ENCODE peak calls at places on chromosome 21, in ten cellular contexts. K is spleen; X is Calu3; R is fibroblast of pulmonary artery; N is RWPE1; H is colonic mucosa; W is psoas muscle; D is fibroblast of lung; O is AG10803; J is CD8-positive, alpha-beta T cell. P is an unnamed sample.

GRCh38 chr21:44035244-44035643 is 23.1 kb downstream of the TRAPPC10 start:
- DNase-seq in K (no peak), X (no peak), R (no peak), N (no peak), H (no peak), W (no peak), D (no peak), O (no peak), J (no peak), P (no peak)

GRCh38 chr21:43745772-43746517 is 27.0 kb downstream of the PDXK start:
- DNase-seq in K (no peak), X (no peak), R (no peak), N (no peak), H (no peak), W (no peak), D (no peak), O (no peak), J (no peak), P (no peak)

GRCh38 chr21:34511787-34512451 is at the start of gene KCNE1:
- DNase-seq in K (peak; percentile 88), X (no peak), R (peak; percentile 62), N (no peak), H (no peak), W (no peak), D (no peak), O (peak; percentile 49), J (no peak), P (no peak)

GRCh38 chr21:28431527-28432200 is 561.0 kb downstream of the LTN1 start:
- DNase-seq in K (no peak), X (no peak), R (peak; percentile 18), N (no peak), H (no peak), W (no peak), D (no peak), O (no peak), J (no peak), P (no peak)

GRCh38 chr21:44984428-44984791 is 44.6 kb downstream of the SLX9 start:
- DNase-seq in K (peak; percentile 74), X (no peak), R (no peak), N (no peak), H (no peak), W (no peak), D (no peak), O (no peak), J (no peak), P (no peak)

GRCh38 chr21:42463861-42464515 is 32.0 kb downstream of the RSPH1 start:
- DNase-seq in K (peak; percentile 86), X (peak; percentile 54), R (peak; percentile 58), N (peak; percentile 62), H (peak; percentile 76), W (no peak), D (peak; percentile 61), O (peak; percentile 60), J (peak; percentile 77), P (peak; percentile 55)

GRCh38 chr21:46594276-46594675 is 10.6 kb downstream of the S100B start:
- DNase-seq in K (no peak), X (no peak), R (no peak), N (no peak), H (no peak), W (no peak), D (no peak), O (no peak), J (no peak), P (no peak)

GRCh38 chr21:25578070-25578961 is 29.0 kb downstream of the MRPL39 start:
- DNase-seq in K (no peak), X (no peak), R (no peak), N (no peak), H (no peak), W (no peak), D (peak; percentile 45), O (no peak), J (no peak), P (no peak)

GRCh38 chr21:42171091-42172053 is 47.6 kb upstream of the ABCG1 start:
- DNase-seq in K (no peak), X (peak; percentile 68), R (no peak), N (peak; percentile 86), H (peak; percentile 88), W (peak; percentile 43), D (no peak), O (no peak), J (no peak), P (no peak)

GRCh38 chr21:41164981-41165650 is 2.8 kb upstream of the BACE2 start:
- DNase-seq in K (no peak), X (peak; percentile 36), R (peak; percentile 29), N (peak; percentile 85), H (peak; percentile 80), W (peak; percentile 56), D (peak; percentile 79), O (peak; percentile 41), J (no peak), P (peak; percentile 70)

GRCh38 chr21:16794944-16795343 is 717.9 kb upstream of the CXADR start:
- DNase-seq in K (no peak), X (peak; percentile 16), R (peak; percentile 88), N (no peak), H (no peak), W (peak; percentile 26), D (peak; percentile 97), O (peak; percentile 89), J (no peak), P (no peak)

GRCh38 chr21:36692844-36693143 is 6.1 kb upstream of the SIM2 start:
- DNase-seq in K (no peak), X (no peak), R (no peak), N (no peak), H (no peak), W (no peak), D (no peak), O (no peak), J (no peak), P (no peak)

GRCh38 chr21:42112857-42113256 is 41.7 kb downstream of the UMODL1 start:
- DNase-seq in K (no peak), X (no peak), R (peak; percentile 50), N (no peak), H (no peak), W (no peak), D (peak; percentile 45), O (peak; percentile 29), J (no peak), P (no peak)

DNA sequence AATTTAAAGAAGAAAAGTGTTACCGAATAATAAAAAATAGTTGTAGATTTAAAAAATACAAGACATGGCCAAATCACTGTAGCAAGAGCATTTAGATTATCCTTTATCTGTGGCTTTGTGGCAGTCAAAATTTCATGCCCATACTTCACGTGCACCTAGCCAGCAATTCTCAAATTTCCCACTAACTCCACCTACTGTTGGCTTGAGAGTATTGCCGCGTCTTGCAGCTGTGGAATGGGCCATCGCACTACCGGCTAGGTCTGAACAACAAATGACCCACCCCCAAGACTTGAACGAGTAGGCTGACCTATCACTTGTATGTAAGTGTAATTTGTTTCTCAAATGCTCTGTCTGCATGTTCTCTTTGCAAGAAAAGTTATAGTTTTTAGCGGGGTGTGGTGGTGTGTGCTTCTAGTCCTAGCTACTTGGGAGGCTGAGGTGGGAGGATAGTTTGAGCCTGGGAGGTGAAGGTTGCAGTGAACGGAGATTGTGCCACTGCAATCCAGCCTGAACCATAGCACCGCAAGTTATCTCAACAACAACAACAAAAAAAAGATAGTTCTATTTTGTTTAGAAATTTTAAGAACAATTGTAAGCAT is 4.1 kb downstream of the KRTAP13-4 start:
- DNase-seq in K (no peak), X (peak; percentile 21), R (peak; percentile 42), N (peak; percentile 21), H (peak; percentile 22), W (no peak), D (peak; percentile 0), O (peak; percentile 2), J (no peak), P (peak; percentile 41)
- TF ChIP-seq CTCF in K (no peak), X (peak; percentile 41), R (peak; percentile 65), N (peak; percentile 79), H (peak; percentile 26), W (peak; percentile 16), D (peak; percentile 18), O (peak; percentile 55), J (peak; percentile 34), P (peak; percentile 54)

DNA sequence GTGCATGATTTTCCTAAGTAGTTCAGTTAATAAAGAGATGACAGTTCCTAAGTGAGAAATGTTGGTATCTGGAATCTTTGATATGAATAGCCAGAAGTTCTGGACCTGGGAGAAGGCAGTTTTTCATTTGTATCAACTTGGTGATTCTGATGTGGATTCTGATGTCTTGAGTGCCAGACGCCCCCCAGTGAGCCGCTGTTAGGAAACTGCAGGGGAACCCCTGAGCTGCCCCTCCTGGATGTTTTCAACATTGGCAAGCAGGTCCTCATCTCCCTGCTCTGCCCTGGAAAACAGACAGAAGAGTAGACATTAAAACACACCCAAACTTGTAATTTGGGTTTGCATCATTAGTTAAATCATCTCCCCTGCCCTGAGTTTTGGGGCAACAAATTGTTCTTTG is 7.4 kb downstream of the ETS2 start:
- DNase-seq in K (no peak), X (no peak), R (no peak), N (no peak), H (no peak), W (no peak), D (no peak), O (no peak), J (no peak), P (no peak)
- TF ChIP-seq CTCF in K (no peak), X (no peak), R (no peak), N (no peak), H (no peak), W (no peak), D (no peak), O (no peak), J (no peak), P (no peak)

DNA sequence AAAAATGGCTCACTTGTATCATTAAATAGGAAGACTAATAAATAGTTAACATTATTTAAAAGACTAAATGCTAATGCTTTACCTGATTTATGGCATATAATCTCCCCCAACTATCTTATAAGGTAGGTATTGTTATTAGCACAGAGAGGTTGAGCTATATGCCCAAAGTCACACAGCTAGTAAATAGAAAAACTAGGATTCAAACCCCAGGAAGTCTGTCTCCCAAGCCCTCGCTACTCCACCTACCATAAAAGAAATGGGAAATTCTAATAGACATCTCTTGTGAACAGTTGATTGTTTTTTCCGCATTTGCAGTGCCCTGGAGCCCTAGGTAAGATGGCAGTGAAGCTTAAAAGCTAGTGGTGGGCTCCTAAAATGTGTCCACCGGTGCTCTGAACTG is 65.2 kb upstream of the SOD1 start:
- DNase-seq in K (no peak), X (no peak), R (no peak), N (no peak), H (no peak), W (no peak), D (no peak), O (no peak), J (no peak), P (no peak)
- TF ChIP-seq CTCF in K (no peak), X (no peak), R (no peak), N (no peak), H (no peak), W (no peak), D (no peak), O (no peak), J (no peak), P (no peak)

DNA sequence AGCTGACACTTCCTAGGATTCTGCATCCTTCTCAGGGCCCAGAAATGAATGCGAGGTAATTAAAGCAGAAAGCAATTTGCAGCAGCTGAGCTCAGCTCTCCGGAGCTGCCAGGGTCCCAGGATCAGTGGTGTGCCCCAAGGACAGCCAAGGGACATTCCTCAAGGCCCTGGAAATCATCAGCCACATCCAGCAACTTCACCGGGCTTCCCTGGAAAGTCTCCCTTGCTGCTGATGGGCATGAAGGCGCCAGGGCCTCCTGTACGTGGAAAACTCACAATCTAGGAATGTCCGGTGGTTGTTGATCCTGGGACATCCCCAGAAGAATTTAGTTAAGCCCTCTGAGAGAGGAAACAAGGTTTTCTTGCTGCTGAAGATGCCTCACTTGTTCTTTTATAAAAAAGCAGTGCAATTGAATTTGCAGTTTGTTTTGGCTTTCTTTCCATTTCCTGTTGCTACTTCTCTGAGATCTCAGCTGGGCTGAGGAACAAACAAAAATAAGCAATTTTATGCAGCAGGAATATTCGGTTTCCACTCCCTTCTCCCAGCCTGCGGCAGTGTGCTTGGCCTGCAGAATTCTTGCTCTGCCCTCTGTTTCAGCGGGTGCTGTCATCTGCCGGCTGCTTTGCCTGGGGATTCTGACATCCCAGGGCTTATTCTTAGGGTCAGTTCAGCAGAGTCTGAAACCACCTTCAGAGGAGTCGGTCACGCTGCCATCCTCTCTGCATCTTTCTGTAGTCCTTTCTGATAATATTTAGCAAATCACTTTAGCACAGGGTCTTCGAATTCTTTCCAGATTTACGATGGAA is 85.9 kb downstream of the TCP10L start:
- DNase-seq in K (no peak), X (no peak), R (peak; percentile 83), N (no peak), H (no peak), W (no peak), D (peak; percentile 82), O (peak; percentile 56), J (no peak), P (no peak)
- TF ChIP-seq CTCF in K (no peak), X (no peak), R (peak; percentile 25), N (no peak), H (no peak), W (no peak), D (no peak), O (peak; percentile 3), J (no peak), P (no peak)

P was measured in body of pancreas.